ENCODE peak calls at places on chromosome 16, in seven cellular contexts. W is H54; N is COLO829; X is LNCaP clone FGC; Q is HEK293T; L is activated CD8-positive, alpha-beta T cell treated with anti-CD3 and anti-CD28 coated beads, Interleukin-2, amount 10 ng/mL, durations not matched to agents 7 days and 5 days; J is AG10803. F is an unnamed sample.

GRCh38 chr16:11621539-11621919 is 34.8 kb upstream of the LITAF start:
- DNase-seq in W (no peak), N (no peak), X (no peak), Q (no peak), L (no peak), J (no peak), F (no peak)

GRCh38 chr16:87366930-87367329 is 16.6 kb downstream of the FBXO31 start:
- DNase-seq in W (no peak), N (no peak), X (no peak), Q (no peak), L (no peak), J (no peak), F (no peak)

GRCh38 chr16:85419503-85420408 is 193.4 kb upstream of the GSE1 start:
- DNase-seq in W (no peak), N (no peak), X (no peak), Q (no peak), L (no peak), J (no peak), F (no peak)

GRCh38 chr16:2191446-2191706 is 5.0 kb downstream of the CASKIN1 start:
- DNase-seq in W (no peak), N (no peak), X (no peak), Q (no peak), L (no peak), J (no peak), F (no peak)

GRCh38 chr16:20225334-20225733 is 102.0 kb downstream of the GP2 start:
- DNase-seq in W (no peak), N (no peak), X (no peak), Q (no peak), L (no peak), J (no peak), F (no peak)

GRCh38 chr16:87461466-87461975 is 31.3 kb downstream of the ZCCHC14 start:
- DNase-seq in W (peak), N (peak), X (peak), Q (peak), L (no peak), J (no peak), F (peak)

GRCh38 chr16:2810651-2811050 is 6.4 kb upstream of the PRSS21 start:
- DNase-seq in W (no peak), N (no peak), X (no peak), Q (no peak), L (no peak), J (no peak), F (no peak)

GRCh38 chr16:67560827-67561342 is 1.4 kb upstream of the CTCF start:
- DNase-seq in W (no peak), N (no peak), X (no peak), Q (no peak), L (no peak), J (no peak), F (no peak)

GRCh38 chr16:14562691-14563491 is 67.2 kb downstream of the PARN start:
- DNase-seq in W (no peak), N (peak), X (no peak), Q (peak), L (no peak), J (peak), F (peak)

GRCh38 chr16:50305441-50306061 is 39.2 kb downstream of the ADCY7 start:
- DNase-seq in W (no peak), N (no peak), X (no peak), Q (no peak), L (no peak), J (no peak), F (no peak)

GRCh38 chr16:67967956-67968439 is 439 bp downstream of the SLC12A4 start:
- DNase-seq in W (peak), N (no peak), X (no peak), Q (peak), L (peak), J (peak), F (peak)

GRCh38 chr16:1105888-1106620 is 10.0 kb upstream of the C1QTNF8 start:
- DNase-seq in W (peak), N (peak), X (no peak), Q (peak), L (peak), J (peak), F (peak)

GRCh38 chr16:50279142-50279865 is 13.0 kb downstream of the ADCY7 start:
- DNase-seq in W (no peak), N (no peak), X (no peak), Q (no peak), L (no peak), J (no peak), F (no peak)

GRCh38 chr16:48014349-48015135 is 141.3 kb downstream of the ABCC12 start:
- DNase-seq in W (peak), N (peak), X (no peak), Q (no peak), L (no peak), J (no peak), F (no peak)

GRCh38 chr16:11632455-11632921 is 35.8 kb upstream of the SNN start:
- DNase-seq in W (no peak), N (peak), X (no peak), Q (no peak), L (no peak), J (peak), F (no peak)

GRCh38 chr16:68378436-68379415 is 67.9 kb downstream of the PRMT7 start:
- DNase-seq in W (no peak), N (no peak), X (no peak), Q (no peak), L (no peak), J (no peak), F (no peak)

GRCh38 chr16:10762336-10762995 is 18.8 kb downstream of the NUBP1 start:
- DNase-seq in W (no peak), N (no peak), X (no peak), Q (no peak), L (no peak), J (no peak), F (no peak)

GRCh38 chr16:87671221-87671620 is 68.9 kb downstream of the JPH3 start:
- DNase-seq in W (no peak), N (no peak), X (no peak), Q (no peak), L (no peak), J (no peak), F (no peak)

GRCh38 chr16:20611350-20611902 is 35.3 kb upstream of the ACSM2B start:
- DNase-seq in W (no peak), N (no peak), X (peak), Q (no peak), L (no peak), J (no peak), F (no peak)

GRCh38 chr16:31093132-31093703 is 1.4 kb downstream of the VKORC1 start:
- DNase-seq in W (no peak), N (peak), X (no peak), Q (peak), L (no peak), J (peak), F (peak)

GRCh38 chr16:82509636-82510035 is 117.1 kb upstream of the CDH13 start:
- DNase-seq in W (no peak), N (no peak), X (no peak), Q (no peak), L (no peak), J (no peak), F (no peak)

GRCh38 chr16:1773703-1774455 is 945 bp upstream of the MRPS34 start:
- DNase-seq in W (no peak), N (no peak), X (peak), Q (no peak), L (peak), J (peak), F (no peak)

GRCh38 chr16:84989791-84990620 is 21.3 kb downstream of the ZDHHC7 start:
- DNase-seq in W (no peak), N (no peak), X (no peak), Q (no peak), L (no peak), J (no peak), F (no peak)

GRCh38 chr16:48960830-48961229 is 320.8 kb downstream of the CBLN1 start:
- DNase-seq in W (no peak), N (no peak), X (no peak), Q (no peak), L (no peak), J (no peak), F (no peak)

GRCh38 chr16:25157476-25157875 is 45.9 kb downstream of the LCMT1 start:
- DNase-seq in W (no peak), N (no peak), X (no peak), Q (no peak), L (no peak), J (no peak), F (no peak)

GRCh38 chr16:87363771-87364476 is 19.7 kb downstream of the FBXO31 start:
- DNase-seq in W (no peak), N (no peak), X (no peak), Q (no peak), L (no peak), J (no peak), F (no peak)

GRCh38 chr16:82954224-82954929 is 327.6 kb downstream of the CDH13 start:
- DNase-seq in W (no peak), N (no peak), X (no peak), Q (no peak), L (no peak), J (peak), F (no peak)

GRCh38 chr16:51508813-51509212 is 357.7 kb upstream of the SALL1 start:
- DNase-seq in W (no peak), N (no peak), X (no peak), Q (no peak), L (no peak), J (peak), F (no peak)

GRCh38 chr16:76278976-76279375 is 1.8 kb downstream of the CNTNAP4 start:
- DNase-seq in W (no peak), N (peak), X (peak), Q (no peak), L (no peak), J (no peak), F (peak)

GRCh38 chr16:51755039-51755501 is 604.0 kb upstream of the SALL1 start:
- DNase-seq in W (no peak), N (no peak), X (no peak), Q (peak), L (no peak), J (no peak), F (no peak)

GRCh38 chr16:11669380-11670146 is 1.3 kb downstream of the SNN start:
- DNase-seq in W (no peak), N (no peak), X (no peak), Q (no peak), L (no peak), J (peak), F (no peak)

GRCh38 chr16:81831722-81832126 is 52.6 kb downstream of the PLCG2 start:
- DNase-seq in W (no peak), N (no peak), X (no peak), Q (no peak), L (peak), J (peak), F (no peak)

GRCh38 chr16:57084257-57084770 is 8.1 kb upstream of the CPNE2 start:
- DNase-seq in W (peak), N (peak), X (peak), Q (peak), L (peak), J (peak), F (peak)

GRCh38 chr16:1964046-1964505 is 550 bp downstream of the RPS2 start:
- DNase-seq in W (no peak), N (no peak), X (no peak), Q (no peak), L (peak), J (peak), F (no peak)

GRCh38 chr16:29231231-29231630 is 175.3 kb downstream of the NPIPB11 start:
- DNase-seq in W (no peak), N (no peak), X (no peak), Q (no peak), L (no peak), J (peak), F (no peak)

GRCh38 chr16:946048-946395 is 24.8 kb downstream of the LMF1 start:
- DNase-seq in W (no peak), N (no peak), X (no peak), Q (no peak), L (no peak), J (no peak), F (no peak)

GRCh38 chr16:22373662-22374310 is 633 bp downstream of the CDR2 start:
- DNase-seq in W (peak), N (no peak), X (no peak), Q (peak), L (peak), J (no peak), F (no peak)